ENCODE peak calls at places on chromosomes 12 and 14, in six cellular contexts. B, J, G, H, L and A are unnamed samples.

GRCh38 chr12:64522316-64522715 is 70.4 kb downstream of the TBK1 start:
- DNase-seq in B (peak; percentile 30), J (no peak), G (no peak), H (no peak), L (no peak), A (no peak)

GRCh38 chr12:72236071-72236705 is 36.0 kb upstream of the TRHDE start:
- DNase-seq in B (no peak), J (no peak), G (no peak), H (no peak), L (no peak), A (no peak)

GRCh38 chr12:53595212-53595611 is 31.0 kb downstream of the ATF7 start:
- DNase-seq in B (no peak), J (no peak), G (no peak), H (no peak), L (no peak), A (no peak)

GRCh38 chr12:100826323-100826722 is 31.7 kb downstream of the ANO4 start:
- DNase-seq in B (peak; percentile 64), J (no peak), G (no peak), H (peak; percentile 72), L (peak; percentile 59), A (no peak)

GRCh38 chr12:29160230-29160629 is 11.2 kb downstream of the FAR2 start:
- DNase-seq in B (no peak), J (no peak), G (no peak), H (no peak), L (no peak), A (no peak)

GRCh38 chr14:19873178-19873577 is 1.8 kb upstream of the OR4K2 start:
- DNase-seq in B (no peak), J (no peak), G (no peak), H (no peak), L (no peak), A (no peak)

GRCh38 chr12:51726931-51727330 is 121.6 kb downstream of the FIGNL2 start:
- DNase-seq in B (no peak), J (no peak), G (no peak), H (no peak), L (no peak), A (no peak)

GRCh38 chr12:127677537-127678131 is 589.3 kb upstream of the TMEM132C start:
- DNase-seq in B (peak; percentile 70), J (peak; percentile 35), G (no peak), H (peak; percentile 84), L (peak; percentile 81), A (peak; percentile 2)

GRCh38 chr14:23588884-23589598 is 10.5 kb upstream of the JPH4 start:
- DNase-seq in B (peak; percentile 91), J (peak; percentile 87), G (peak; percentile 69), H (peak; percentile 87), L (peak; percentile 92), A (peak; percentile 79)

GRCh38 chr12:82555699-82556098 is 131.0 kb upstream of the TMTC2 start:
- DNase-seq in B (no peak), J (no peak), G (no peak), H (no peak), L (no peak), A (no peak)

GRCh38 chr12:13095266-13095995 is 8.0 kb downstream of the GSG1 start:
- DNase-seq in B (no peak), J (no peak), G (no peak), H (no peak), L (no peak), A (no peak)

GRCh38 chr12:56079729-56080555 is at the start of gene ERBB3:
- DNase-seq in B (peak; percentile 87), J (peak; percentile 75), G (peak; percentile 47), H (peak; percentile 87), L (peak; percentile 86), A (peak; percentile 84)

GRCh38 chr14:92582706-92583452 is 69.3 kb downstream of the RIN3 start:
- DNase-seq in B (no peak), J (no peak), G (no peak), H (no peak), L (no peak), A (no peak)

GRCh38 chr14:90489916-90490726 is 93.3 kb downstream of the CALM1 start:
- DNase-seq in B (no peak), J (no peak), G (no peak), H (peak; percentile 23), L (no peak), A (no peak)

GRCh38 chr12:16119618-16120017 is 157.9 kb downstream of the SLC15A5 start:
- DNase-seq in B (no peak), J (no peak), G (no peak), H (no peak), L (no peak), A (no peak)

GRCh38 chr12:120100630-120101029 is 15.9 kb downstream of the RAB35 start:
- DNase-seq in B (no peak), J (peak; percentile 90), G (no peak), H (no peak), L (peak; percentile 90), A (no peak)

GRCh38 chr14:44782775-44783238 is 178.9 kb downstream of the KLHL28 start:
- DNase-seq in B (no peak), J (no peak), G (no peak), H (no peak), L (no peak), A (no peak)

GRCh38 chr12:10101648-10102220 is 2.9 kb upstream of the CLEC1A start:
- DNase-seq in B (no peak), J (no peak), G (no peak), H (no peak), L (no peak), A (no peak)

GRCh38 chr12:125304029-125304428 is 238.8 kb downstream of the AACS start:
- DNase-seq in B (no peak), J (no peak), G (no peak), H (no peak), L (no peak), A (no peak)

GRCh38 chr14:103886304-103887169 is 39.2 kb upstream of the PPP1R13B start:
- DNase-seq in B (no peak), J (peak; percentile 21), G (no peak), H (no peak), L (no peak), A (no peak)

GRCh38 chr12:4214912-4215861 is 58.4 kb upstream of the CCND2 start:
- DNase-seq in B (no peak), J (peak; percentile 65), G (no peak), H (peak; percentile 40), L (peak; percentile 89), A (peak; percentile 25)

GRCh38 chr12:4215862-4216541 is 57.6 kb upstream of the CCND2 start:
- DNase-seq in B (no peak), J (no peak), G (no peak), H (peak; percentile 36), L (no peak), A (no peak)

GRCh38 chr12:4212845-4213244 is 60.7 kb upstream of the CCND2 start:
- DNase-seq in B (no peak), J (no peak), G (no peak), H (peak; percentile 13), L (no peak), A (no peak)

GRCh38 chr12:4211372-4211771 is 62.2 kb upstream of the CCND2 start:
- DNase-seq in B (no peak), J (no peak), G (no peak), H (no peak), L (no peak), A (no peak)

GRCh38 chr12:4210158-4210557 is 63.4 kb upstream of the CCND2 start:
- DNase-seq in B (no peak), J (no peak), G (no peak), H (no peak), L (no peak), A (no peak)
- H3K27me3 ChIP-seq in B (peaks cover 28% of the 10 kb centered on the region), J (peaks cover 6% of the 10 kb centered on the region), G (no peaks in the 10 kb centered on the region), H (no peaks in the 10 kb centered on the region), L (no peaks in the 10 kb centered on the region), A (no peaks in the 10 kb centered on the region)

DNA sequence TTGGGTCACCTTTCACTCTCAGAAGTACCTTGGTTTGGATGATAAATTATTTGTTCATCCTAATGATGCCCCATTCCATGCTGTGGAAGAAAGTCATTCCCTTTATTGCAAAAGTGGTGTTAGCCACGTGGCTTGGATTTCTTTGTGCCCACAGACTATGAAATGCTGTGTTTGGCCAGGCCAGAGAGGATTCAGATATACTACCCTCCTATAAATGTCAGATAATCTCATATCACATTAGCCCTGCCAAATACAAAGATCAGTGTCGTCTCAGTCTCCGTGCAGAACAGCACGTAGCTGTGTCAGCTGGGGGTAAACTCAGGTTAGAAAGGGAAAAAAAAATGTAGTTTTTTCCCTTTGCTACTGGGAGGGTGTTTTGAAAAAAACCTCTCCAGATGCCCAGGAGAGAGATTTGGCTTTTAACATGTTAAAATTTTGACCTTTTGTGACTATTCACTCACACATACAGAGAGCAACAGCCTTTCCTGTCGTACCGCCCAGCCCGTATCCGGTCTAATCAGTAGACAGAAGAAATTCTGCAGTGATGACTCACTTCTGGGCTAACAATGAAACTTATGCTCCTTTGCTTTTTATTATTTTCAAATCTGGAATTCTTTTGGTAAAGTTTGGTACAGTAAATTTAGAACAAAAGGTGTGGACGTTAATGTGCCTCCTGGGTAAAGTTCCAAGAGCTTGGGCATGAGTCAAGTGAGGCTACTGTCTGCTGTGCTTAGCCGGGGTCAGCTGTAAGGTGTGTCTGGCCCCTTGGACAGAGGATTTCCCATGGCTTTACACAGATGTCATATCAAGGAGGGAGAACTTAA is 8.5 kb upstream of the PTPRB start:
- DNase-seq in B (peak; percentile 70), J (peak; percentile 78), G (no peak), H (no peak), L (peak; percentile 73), A (no peak)
- H3K4me1 ChIP-seq in B (peaks cover 3% of the 10 kb centered on the region), J (peaks cover 50% of the 10 kb centered on the region), G (no peaks in the 10 kb centered on the region), H (peaks cover 13% of the 10 kb centered on the region), L (peaks cover 6% of the 10 kb centered on the region), A (no peaks in the 10 kb centered on the region)

GRCh38 chr12:132309162-132310086 is 20.0 kb downstream of the GALNT9 start:
- DNase-seq in B (no peak), J (no peak), G (no peak), H (no peak), L (peak; percentile 20), A (no peak)
- H3K27me3 ChIP-seq in B (peaks cover 30% of the 10 kb centered on the region), J (no peaks in the 10 kb centered on the region), G (no peaks in the 10 kb centered on the region), H (peaks cover 3% of the 10 kb centered on the region), L (no peaks in the 10 kb centered on the region), A (no peaks in the 10 kb centered on the region)

GRCh38 chr14:72517736-72518135 is 376.2 kb downstream of the DPF3 start:
- DNase-seq in B (no peak), J (no peak), G (no peak), H (no peak), L (no peak), A (no peak)

GRCh38 chr14:72515779-72516770 is 377.8 kb downstream of the DPF3 start:
- DNase-seq in B (peak; percentile 30), J (no peak), G (no peak), H (no peak), L (no peak), A (no peak)

GRCh38 chr14:72514660-72515025 is 379.3 kb downstream of the DPF3 start:
- DNase-seq in B (no peak), J (no peak), G (no peak), H (no peak), L (no peak), A (no peak)

GRCh38 chr14:72518809-72519377 is 375.0 kb downstream of the DPF3 start:
- DNase-seq in B (no peak), J (no peak), G (no peak), H (no peak), L (no peak), A (peak; percentile 57)

DNA sequence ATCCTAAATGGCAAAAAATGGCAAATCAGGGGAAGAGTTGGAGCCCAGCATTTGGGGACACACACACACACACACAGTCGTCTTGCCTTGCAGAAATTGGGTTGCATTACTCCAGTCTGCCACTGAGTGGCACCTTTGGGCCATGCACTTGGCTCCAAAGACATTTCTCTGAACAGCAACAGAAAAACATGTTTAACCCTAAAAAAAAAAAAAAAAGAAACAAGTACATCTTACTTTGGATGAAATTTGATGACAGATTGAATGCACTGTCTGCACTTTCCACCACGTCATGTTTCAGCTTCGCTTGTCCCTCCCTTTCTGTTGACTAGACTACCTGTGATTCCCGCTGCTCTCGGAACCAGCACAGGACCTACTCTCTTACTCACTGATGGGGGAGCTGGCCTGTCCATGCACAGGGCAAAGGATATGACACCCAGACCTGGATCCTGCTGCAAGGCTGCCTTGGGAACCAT is 376.9 kb downstream of the DPF3 start:
- DNase-seq in B (peak; percentile 82), J (peak; percentile 42), G (peak; percentile 46), H (peak; percentile 84), L (peak; percentile 71), A (peak; percentile 71)
- H3K4me1 ChIP-seq in B (peaks cover 29% of the 10 kb centered on the region), J (peaks cover 5% of the 10 kb centered on the region), G (peaks cover 33% of the 10 kb centered on the region), H (no peaks in the 10 kb centered on the region), L (no peaks in the 10 kb centered on the region), A (peaks cover 34% of the 10 kb centered on the region)